ENCODE peak calls at places on chromosome 13, in ten cellular contexts. A, Y, W, V, H, N, B, M, E and P are unnamed samples.

GRCh38 chr13:74274946-74275345 is 140.7 kb upstream of the KLF12 start:
- DNase-seq in B (no peak), Y (no peak), A (no peak), M (no peak), V (no peak), E (no peak), W (no peak), N (no peak), H (no peak), P (no peak)

GRCh38 chr13:27374650-27375049 is 49.8 kb upstream of the GTF3A start:
- DNase-seq in M (peak; percentile 77), E (no peak), H (no peak), A (peak; percentile 85), N (peak; percentile 78), B (peak; percentile 64), V (no peak), Y (peak; percentile 56), W (no peak), P (no peak)

GRCh38 chr13:73138967-73139491 is 80.2 kb downstream of the KLF5 start:
- DNase-seq in N (no peak), H (no peak), A (no peak), E (no peak), M (peak; percentile 23), W (no peak), V (no peak), B (no peak), Y (no peak), P (no peak)

GRCh38 chr13:80883545-80883944 is 542.6 kb upstream of the SPRY2 start:
- DNase-seq in Y (no peak), A (no peak), B (no peak), N (no peak), E (no peak), V (no peak), M (no peak), H (no peak), W (no peak), P (no peak)

GRCh38 chr13:36163303-36163702 is 32.1 kb upstream of the DCLK1 start:
- DNase-seq in H (no peak), Y (no peak), N (no peak), M (no peak), A (no peak), W (no peak), V (no peak), B (no peak), E (no peak), P (no peak)

GRCh38 chr13:51122868-51123267 is 11.8 kb upstream of the C13orf42 start:
- DNase-seq in B (no peak), M (no peak), Y (no peak), A (no peak), H (no peak), V (no peak), W (peak; percentile 31), N (no peak), E (no peak), P (no peak)

GRCh38 chr13:47117268-47117667 is 220.4 kb upstream of the HTR2A start:
- DNase-seq in V (no peak), W (no peak), H (no peak), Y (no peak), A (no peak), N (no peak), M (no peak), B (peak; percentile 7), E (no peak), P (no peak)

GRCh38 chr13:35127466-35127865 is 185.4 kb downstream of the NBEA start:
- DNase-seq in W (no peak), B (no peak), M (no peak), H (no peak), V (no peak), E (no peak), Y (no peak), N (no peak), A (no peak), P (no peak)

GRCh38 chr13:104253063-104253680 is 1187.0 kb upstream of the SLC10A2 start:
- DNase-seq in M (no peak), W (no peak), B (no peak), N (no peak), Y (no peak), H (no peak), E (no peak), A (no peak), V (no peak), P (no peak)

GRCh38 chr13:47426126-47426849 is 529.4 kb upstream of the HTR2A start:
- DNase-seq in H (no peak), A (no peak), Y (no peak), E (no peak), M (peak; percentile 7), V (peak; percentile 61), W (no peak), B (no peak), N (peak; percentile 70), P (no peak)

DNA sequence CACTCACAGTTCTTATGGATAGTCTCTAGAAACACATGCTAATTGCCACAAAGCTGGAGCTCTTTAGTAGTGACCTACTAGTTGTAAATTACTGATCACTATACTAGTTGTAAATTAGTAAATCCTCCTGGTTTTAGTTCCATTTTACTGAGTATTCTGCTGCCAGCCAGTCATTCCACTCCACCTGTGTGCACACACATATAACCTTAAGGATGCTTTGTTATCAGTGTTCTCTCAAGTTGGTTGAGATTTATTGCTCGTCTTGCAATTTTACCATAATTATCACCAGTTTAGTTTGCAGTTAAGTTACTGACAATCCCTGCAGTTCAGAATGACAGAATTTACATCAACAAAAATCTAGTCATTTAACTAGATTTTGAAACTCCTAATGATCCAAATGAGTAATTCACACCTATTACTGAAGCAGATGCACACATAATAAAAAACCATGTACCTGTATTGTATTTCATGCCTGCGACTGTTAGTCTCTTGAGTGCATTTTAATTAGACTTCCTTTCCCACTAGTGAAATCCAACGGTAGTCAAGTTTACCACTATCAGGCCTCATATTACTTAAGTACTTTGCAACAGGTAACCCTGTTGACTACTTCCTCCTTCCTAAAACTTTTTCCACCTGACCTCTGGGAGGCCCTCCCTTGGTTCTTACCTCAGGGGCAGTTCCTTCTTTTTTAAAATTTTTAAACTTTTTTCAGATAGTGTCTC is 7.6 kb downstream of the TPT1 start:
- DNase-seq in M (no peak), B (no peak), H (no peak), A (no peak), Y (no peak), E (no peak), N (no peak), W (no peak), V (no peak), P (no peak)
- TF ChIP-seq POLR2A in M (no peak), B (no peak), H (no peak), A (no peak), Y (no peak), E (no peak), N (no peak), W (peak; percentile 70), V (no peak), P (no peak)

GRCh38 chr13:79779761-79780160 is 298.8 kb downstream of the NDFIP2 start:
- DNase-seq in H (no peak), Y (peak; percentile 17), N (peak; percentile 69), W (no peak), A (no peak), E (no peak), B (no peak), M (peak; percentile 33), V (no peak), P (no peak)

GRCh38 chr13:79775830-79776229 is 294.9 kb downstream of the NDFIP2 start:
- DNase-seq in V (no peak), W (no peak), M (peak; percentile 36), N (no peak), A (peak; percentile 7), E (no peak), Y (no peak), H (no peak), B (no peak), P (no peak)

GRCh38 chr13:79776538-79776937 is 295.6 kb downstream of the NDFIP2 start:
- DNase-seq in Y (no peak), A (no peak), W (no peak), E (no peak), H (no peak), M (peak; percentile 13), V (no peak), B (no peak), N (no peak), P (no peak)

GRCh38 chr13:79779061-79779460 is 298.1 kb downstream of the NDFIP2 start:
- DNase-seq in A (no peak), V (no peak), E (no peak), W (no peak), B (no peak), M (no peak), N (no peak), Y (no peak), H (no peak), P (no peak)

GRCh38 chr13:79777504-79777903 is 296.5 kb downstream of the NDFIP2 start:
- DNase-seq in Y (no peak), A (no peak), M (no peak), E (no peak), B (no peak), V (no peak), N (no peak), W (no peak), H (no peak), P (no peak)
- H3K4me1 ChIP-seq in Y (no peaks in the 10 kb centered on the region), A (no peaks in the 10 kb centered on the region), M (no peaks in the 10 kb centered on the region), E (no peaks in the 10 kb centered on the region), B (no peaks in the 10 kb centered on the region), V (peaks cover 10% of the 10 kb centered on the region), N (no peaks in the 10 kb centered on the region), W (peaks cover 5% of the 10 kb centered on the region), H (no peaks in the 10 kb centered on the region), P (no peaks in the 10 kb centered on the region)

GRCh38 chr13:28658539-28658795 is 463 bp upstream of the POMP start:
- DNase-seq in A (no peak), N (no peak), E (no peak), M (no peak), W (no peak), Y (no peak), V (no peak), B (no peak), H (no peak), P (no peak)
- TF ChIP-seq POLR2AphosphoS5 in A (no peak), N (no peak), E (no peak), M (no peak), W (no peak), Y (no peak), V (no peak), B (no peak), H (no peak), P (no peak)

GRCh38 chr13:114130131-114130707 is 2.2 kb downstream of the RASA3 start:
- DNase-seq in B (no peak), N (no peak), V (no peak), M (no peak), E (no peak), W (no peak), H (no peak), A (no peak), Y (no peak), P (no peak)

GRCh38 chr13:114130708-114131580 is 1.5 kb downstream of the RASA3 start:
- DNase-seq in M (peak; percentile 53), V (no peak), A (no peak), W (no peak), Y (no peak), B (peak; percentile 29), N (peak; percentile 81), E (peak; percentile 89), H (no peak), P (no peak)

GRCh38 chr13:114134111-114134943 is 1.9 kb upstream of the RASA3 start:
- DNase-seq in E (peak; percentile 87), N (peak; percentile 61), V (no peak), A (no peak), W (no peak), B (no peak), H (no peak), Y (no peak), M (no peak), P (no peak)

GRCh38 chr13:114131581-114132418 is 623 bp downstream of the RASA3 start:
- DNase-seq in V (no peak), N (no peak), B (peak; percentile 64), M (no peak), Y (no peak), H (no peak), E (peak; percentile 87), A (no peak), W (no peak), P (no peak)

GRCh38 chr13:114132419-114133121 is at the start of gene RASA3:
- DNase-seq in V (peak; percentile 83), A (peak; percentile 38), H (no peak), Y (peak; percentile 61), B (peak; percentile 89), N (peak; percentile 88), W (peak; percentile 88), E (peak; percentile 94), M (peak; percentile 84), P (no peak)
- TF ChIP-seq POLR2A in V (peak; percentile 42), A (peak; percentile 39), H (no peak), Y (peak; percentile 42), B (no peak), N (no peak), W (no peak), E (no peak), M (peak; percentile 34), P (no peak)